ENCODE peak calls at places on chromosomes 1 and 21, in four cellular contexts. T is AG09309, W is heart right ventricle, R is GM12865. K is an unnamed sample.

GRCh38 chr1:165408518-165408917 is 36.4 kb downstream of the RXRG start:
- DNase-seq in R (peak), T (no peak), W (peak), K (peak)

GRCh38 chr1:58874757-58875755 is 91.2 kb upstream of the JUN start:
- DNase-seq in W (no peak), T (no peak), R (no peak), K (peak)

GRCh38 chr1:102863704-102864103 is 244.6 kb downstream of the COL11A1 start:
- DNase-seq in W (no peak), T (no peak), R (no peak), K (no peak)

GRCh38 chr1:222028151-222028550 is 286.3 kb upstream of the DUSP10 start:
- DNase-seq in R (no peak), T (no peak), W (no peak), K (no peak)

GRCh38 chr1:226659136-226659535 is 79.9 kb downstream of the ITPKB start:
- DNase-seq in W (no peak), R (no peak), T (no peak), K (no peak)

GRCh38 chr1:212980123-212980800 is 29.9 kb downstream of the VASH2 start:
- DNase-seq in T (no peak), W (peak), R (no peak), K (no peak)

GRCh38 chr1:46065405-46065804 is 67.0 kb downstream of the PIK3R3 start:
- DNase-seq in W (no peak), R (peak), T (no peak), K (no peak)

GRCh38 chr1:29569971-29570634 is 333.8 kb downstream of the PTPRU start:
- DNase-seq in W (no peak), T (peak), R (no peak), K (no peak)

GRCh38 chr1:223654083-223654482 is 11.4 kb downstream of the CAPN8 start:
- DNase-seq in T (no peak), R (no peak), W (no peak), K (no peak)

GRCh38 chr1:40507973-40508372 is 594 bp upstream of the EXO5 start:
- DNase-seq in W (no peak), T (no peak), R (no peak), K (no peak)

GRCh38 chr1:71492298-71493041 is 411.6 kb upstream of the ZRANB2 start:
- DNase-seq in W (no peak), T (no peak), R (no peak), K (no peak)

GRCh38 chr1:182855886-182856285 is 16.7 kb downstream of the DHX9 start:
- DNase-seq in W (no peak), R (no peak), T (no peak), K (no peak)

GRCh38 chr1:81510701-81511100 is 290.0 kb upstream of the ADGRL2 start:
- DNase-seq in R (no peak), T (no peak), W (no peak), K (no peak)

GRCh38 chr1:63255153-63255552 is 67.2 kb upstream of the FOXD3 start:
- DNase-seq in R (no peak), T (no peak), W (no peak), K (no peak)

GRCh38 chr1:212612251-212612961 is 3.8 kb downstream of the ATF3 start:
- DNase-seq in T (no peak), R (no peak), W (no peak), K (no peak)

GRCh38 chr1:39088658-39089057 is 62.5 kb downstream of the NDUFS5 start:
- DNase-seq in T (no peak), W (no peak), R (no peak), K (no peak)

DNA sequence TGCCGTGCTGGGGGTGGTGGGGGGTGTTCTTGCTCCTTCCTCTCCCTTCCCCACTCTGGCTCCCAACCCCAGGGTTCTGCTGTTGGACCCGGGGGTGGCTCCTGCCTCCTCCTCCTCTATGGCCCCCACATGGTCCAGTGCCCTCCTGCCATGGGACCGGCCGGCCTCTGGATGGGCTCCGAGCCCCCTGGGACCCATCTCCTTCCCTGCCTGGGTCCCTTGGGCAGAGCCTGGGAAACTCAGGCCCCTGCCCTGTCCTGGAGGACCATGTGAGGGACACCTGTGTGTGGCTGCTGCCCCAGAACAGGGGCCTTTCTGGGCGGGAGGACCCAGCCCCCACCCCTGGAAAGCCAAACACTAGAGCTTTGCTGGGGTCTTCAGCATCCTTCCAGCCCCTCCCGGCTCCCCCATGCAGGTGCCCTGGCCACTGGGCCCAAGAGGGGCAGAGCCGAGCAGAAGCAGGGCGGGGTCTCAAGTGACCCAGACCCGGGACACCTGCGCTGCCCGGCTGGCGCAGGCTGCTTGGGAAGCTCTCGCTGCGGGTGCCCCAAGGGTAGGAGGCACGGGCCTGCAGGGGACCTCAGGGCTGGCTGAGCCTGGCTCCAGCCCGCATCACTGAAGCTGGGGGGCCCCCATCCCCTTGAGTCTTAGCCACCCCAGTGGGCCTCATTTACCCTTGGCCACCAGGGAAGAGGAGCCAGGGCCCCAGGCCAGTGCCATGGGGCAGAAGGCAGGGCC is 2.5 kb upstream of the FAAP20 start:
- DNase-seq in R (no peak), W (no peak), T (no peak), K (no peak)
- TF ChIP-seq CTCF in R (no peak), W (no peak), T (no peak), K (no peak)

DNA sequence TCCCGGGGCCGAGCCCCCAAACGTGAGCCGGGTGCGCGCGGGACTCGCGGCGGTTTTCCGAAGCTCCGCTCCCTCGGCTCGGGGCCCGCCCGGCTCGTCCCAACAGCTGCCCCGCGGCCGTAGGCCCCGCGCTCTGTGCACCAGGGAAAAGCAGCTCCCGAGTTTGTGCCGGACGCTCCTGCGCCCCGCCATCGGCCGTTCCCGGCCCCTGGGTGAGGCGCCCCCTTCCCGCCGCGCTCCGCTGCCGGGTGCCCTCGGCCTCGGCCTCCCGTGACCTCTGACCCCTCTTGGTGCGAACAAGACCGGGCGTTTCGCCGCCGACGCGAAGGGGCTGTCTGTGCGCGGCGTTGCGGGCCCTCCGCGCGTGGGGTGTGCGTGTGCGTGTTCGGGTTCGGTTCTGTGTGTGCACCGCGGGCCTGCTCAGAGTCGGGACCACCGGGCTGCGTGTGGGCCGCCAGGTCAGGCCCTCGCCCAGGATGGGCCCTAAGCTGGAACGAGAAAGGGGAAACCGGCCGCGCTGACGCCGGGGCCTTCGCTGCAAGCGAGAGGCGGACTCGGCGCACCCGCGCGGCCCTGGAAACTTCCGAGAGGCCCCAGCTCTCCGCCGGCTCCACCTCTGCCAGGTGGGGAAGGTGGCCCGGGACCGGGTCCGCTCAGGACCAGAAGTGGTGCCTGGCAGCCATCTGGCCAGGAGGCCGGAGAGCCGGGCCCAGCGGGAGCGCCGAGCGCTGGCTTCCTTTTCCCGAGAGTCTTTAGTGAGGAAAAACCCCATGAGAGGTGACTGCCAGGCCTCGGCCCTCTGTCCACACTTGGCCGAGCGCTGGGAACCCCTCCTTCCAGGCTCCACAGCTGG is 1.9 kb downstream of the PRDM16 start:
- DNase-seq in W (no peak), R (no peak), T (no peak), K (no peak)
- H3K4me3 ChIP-seq in W (peak), R (no peak), T (peak), K (peak)

DNA sequence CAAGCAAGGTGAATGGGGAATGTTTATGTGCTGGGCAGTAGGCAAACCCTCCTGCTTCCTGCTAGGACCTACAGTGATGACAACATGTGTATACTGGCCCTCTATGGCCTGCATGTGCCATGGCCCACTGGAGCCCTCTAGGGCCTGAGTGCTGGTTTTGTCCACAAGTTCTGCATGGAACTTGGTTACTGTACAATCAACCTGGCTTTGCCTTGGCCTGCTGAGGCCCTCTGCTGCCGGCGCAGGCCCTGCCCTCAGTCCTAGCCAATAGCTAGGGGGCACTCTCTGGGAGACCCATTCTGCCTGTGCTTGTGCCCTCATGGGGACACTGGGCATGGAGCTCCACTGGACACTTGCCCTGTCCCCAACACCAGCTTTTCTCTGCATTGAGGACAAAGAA is 138.6 kb upstream of the NGF start:
- DNase-seq in R (no peak), W (no peak), T (no peak), K (no peak)
- TF ChIP-seq CTCF in R (no peak), W (no peak), T (peak), K (no peak)

GRCh38 chr1:210250665-210250997 is 18.0 kb downstream of the SERTAD4 start:
- DNase-seq in R (no peak), W (no peak), T (no peak), K (no peak)

GRCh38 chr1:210252621-210253041 is 20.0 kb downstream of the SERTAD4 start:
- DNase-seq in T (no peak), R (no peak), W (peak), K (peak)

GRCh38 chr1:210250998-210251679 is 18.5 kb downstream of the SERTAD4 start:
- DNase-seq in T (no peak), R (peak), W (peak), K (peak)

GRCh38 chr1:210254298-210254697 is 21.7 kb downstream of the SERTAD4 start:
- DNase-seq in T (no peak), R (no peak), W (no peak), K (no peak)

DNA sequence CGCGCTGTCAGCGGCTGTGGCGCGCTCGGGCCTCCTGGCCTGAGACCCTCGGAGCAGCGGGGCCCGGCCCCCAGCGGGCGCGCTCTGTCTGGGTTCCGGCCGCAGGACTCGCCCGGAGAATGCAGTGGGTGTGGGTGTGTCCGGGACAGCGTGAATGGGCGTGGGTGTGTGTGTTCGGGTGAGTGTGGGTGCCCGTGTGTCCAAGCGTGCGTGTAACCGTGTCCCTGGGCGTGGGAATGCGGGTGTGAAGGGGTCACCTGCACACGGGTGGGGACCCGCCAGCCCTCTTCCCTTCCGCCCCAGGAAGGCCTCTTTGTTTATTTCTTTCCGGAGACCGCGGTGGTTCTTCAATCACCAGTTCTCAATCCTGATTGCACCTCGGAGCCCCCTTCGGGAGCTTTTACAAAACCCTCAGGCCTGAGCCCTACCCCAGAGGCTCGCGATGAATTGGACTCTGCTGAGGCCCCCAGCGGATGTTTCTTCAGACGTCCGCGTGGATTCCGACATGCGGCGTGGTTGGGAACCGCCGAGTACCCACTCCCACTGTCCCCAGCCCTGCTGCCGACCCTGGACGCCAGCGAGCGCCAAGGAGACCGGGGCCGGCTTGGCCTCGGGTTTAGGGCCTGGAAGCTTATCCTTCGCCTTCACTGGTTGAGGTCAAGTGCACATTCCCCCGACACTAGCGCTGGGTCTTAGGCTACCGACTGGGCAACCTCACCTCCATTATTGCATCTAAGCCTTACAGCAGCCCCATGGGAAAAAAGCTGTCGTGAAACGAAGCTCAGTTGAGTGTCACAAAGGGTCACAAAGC is 19.3 kb downstream of the SERTAD4 start:
- DNase-seq in W (no peak), R (no peak), T (no peak), K (no peak)
- H3K4me3 ChIP-seq in W (peak), R (no peak), T (peak), K (peak)

DNA sequence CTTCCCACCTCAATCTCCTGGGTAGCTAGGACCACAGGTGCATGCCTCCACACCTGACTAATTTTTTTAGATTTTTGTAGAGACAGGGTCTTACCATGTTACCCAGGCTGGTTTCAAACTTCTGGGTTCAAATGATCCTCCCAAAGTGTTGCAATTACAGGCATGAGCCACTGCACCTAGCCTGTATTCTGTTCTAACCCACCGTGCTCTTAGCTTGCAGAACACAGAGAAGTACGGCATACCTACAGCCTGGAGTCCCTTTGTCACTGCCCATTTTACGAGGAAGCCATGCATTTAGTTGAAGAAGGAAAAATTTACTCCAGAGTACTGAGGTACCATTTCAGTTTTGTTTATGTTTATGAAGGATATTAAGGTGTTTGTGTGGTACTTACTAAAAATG is 29.7 kb upstream of the NEXN start:
- DNase-seq in R (no peak), W (no peak), T (no peak), K (no peak)
- TF ChIP-seq CTCF in R (no peak), W (no peak), T (no peak), K (no peak)

GRCh38 chr21:44456207-44456914 is 1.1 kb downstream of the LRRC3 start:
- DNase-seq in W (no peak), T (no peak), R (no peak), K (no peak)
- H3K4me3 ChIP-seq in W (peak), T (no peak), R (no peak), K (peak)

GRCh38 chr1:162456324-162456723 is 41.3 kb upstream of the UHMK1 start:
- DNase-seq in T (no peak), W (no peak), R (no peak), K (no peak)
- TF ChIP-seq CTCF in T (no peak), W (no peak), R (no peak), K (no peak)

DNA sequence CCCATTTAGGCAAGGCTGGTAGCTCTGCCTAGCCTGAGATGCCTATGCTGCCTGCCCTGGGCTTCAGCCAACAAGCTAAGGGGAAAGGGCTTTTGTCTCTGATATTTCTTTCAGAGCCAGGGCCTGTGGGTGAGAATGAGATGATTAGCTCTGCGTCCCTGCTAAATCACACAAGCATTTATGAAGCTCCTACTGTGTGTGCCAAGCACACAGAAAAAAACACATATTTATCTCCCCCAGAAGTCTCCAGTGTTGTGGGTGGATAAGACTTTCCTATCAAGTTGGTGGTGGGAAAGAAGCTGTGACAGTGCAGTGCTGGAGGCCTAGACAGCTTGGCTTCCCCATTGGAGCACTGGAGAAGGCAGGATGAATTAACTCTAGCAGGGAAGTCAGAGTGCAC is 1.5 kb downstream of the SLC50A1 start:
- DNase-seq in T (no peak), W (no peak), R (no peak), K (no peak)
- H3K4me3 ChIP-seq in T (no peak), W (peak), R (peak), K (no peak)

GRCh38 chr1:18246543-18246942 is 138.9 kb downstream of the IGSF21 start:
- DNase-seq in W (no peak), R (no peak), T (no peak), K (no peak)
- TF ChIP-seq CTCF in W (no peak), R (peak), T (no peak), K (no peak)

GRCh38 chr1:184388671-184389292 is 2.0 kb downstream of the C1orf21 start:
- DNase-seq in T (no peak), W (peak), R (no peak), K (no peak)
- H3K4me3 ChIP-seq in T (no peak), W (peak), R (no peak), K (no peak)

K was measured in lung.